ENCODE peak calls at places on chromosomes 2 and 18, in six cellular contexts. T is EH, H is activated T-cell treated with anti-CD3 and anti-CD28 coated beads for 1 hour, I is nephron progenitor cell, V is T-cell, E is astrocyte of the spinal cord. U is an unnamed sample.

GRCh38 chr2:101307950-101308431 is 510 bp downstream of the RNF149 start:
- DNase-seq in I (peak), E (peak), H (no peak), T (peak), V (peak), U (no peak)

GRCh38 chr2:100880730-100881129 is 60.8 kb downstream of the NPAS2 start:
- DNase-seq in E (peak), V (no peak), I (no peak), H (no peak), T (peak), U (no peak)

GRCh38 chr18:8367217-8367988 is 241.8 kb upstream of the RAB12 start:
- DNase-seq in E (peak), H (no peak), T (peak), I (peak), V (peak), U (peak)

GRCh38 chr2:10514743-10515142 is 66.6 kb upstream of the ODC1 start:
- DNase-seq in T (peak), V (no peak), I (no peak), H (no peak), E (peak), U (no peak)

GRCh38 chr2:127581516-127582490 is 46.3 kb downstream of the MYO7B start:
- DNase-seq in E (no peak), T (no peak), V (no peak), H (no peak), I (no peak), U (no peak)

GRCh38 chr2:205775091-205775876 is 93.0 kb downstream of the NRP2 start:
- DNase-seq in V (no peak), H (no peak), I (no peak), T (peak), E (peak), U (no peak)

GRCh38 chr2:176449852-176450251 is 180.6 kb downstream of the MTX2 start:
- DNase-seq in I (peak), V (no peak), H (no peak), E (no peak), T (peak), U (no peak)

GRCh38 chr2:160474891-160475795 is 18.5 kb downstream of the RBMS1 start:
- DNase-seq in E (no peak), T (peak), V (no peak), H (no peak), I (no peak), U (no peak)

GRCh38 chr18:13175754-13176210 is 42.8 kb upstream of the LDLRAD4 start:
- DNase-seq in V (no peak), T (no peak), H (no peak), I (no peak), E (no peak), U (peak)

GRCh38 chr2:97863829-97864228 is 131.9 kb downstream of the TMEM131 start:
- DNase-seq in T (no peak), V (no peak), I (no peak), E (no peak), H (no peak), U (no peak)

GRCh38 chr2:214019229-214019972 is 391.5 kb upstream of the VWC2L start:
- DNase-seq in E (peak), H (no peak), V (no peak), T (peak), I (no peak), U (peak)

GRCh38 chr2:71646028-71646427 is 192.7 kb downstream of the DYSF start:
- DNase-seq in T (peak), I (no peak), V (no peak), E (peak), H (no peak), U (no peak)

GRCh38 chr18:75828379-75828778 is 400.9 kb upstream of the SMIM21 start:
- DNase-seq in T (no peak), V (no peak), E (no peak), I (no peak), H (no peak), U (no peak)

GRCh38 chr18:61596296-61596695 is 263.1 kb downstream of the CDH20 start:
- DNase-seq in T (no peak), V (no peak), H (no peak), I (no peak), E (no peak), U (no peak)

GRCh38 chr2:240569998-240570530 is 1.8 kb downstream of the RNPEPL1 start:
- DNase-seq in T (no peak), H (no peak), V (no peak), I (no peak), E (no peak), U (no peak)

GRCh38 chr2:105376010-105376409 is 22.8 kb downstream of the FHL2 start:
- DNase-seq in H (no peak), V (no peak), T (no peak), E (no peak), I (no peak), U (no peak)

GRCh38 chr2:236970656-236971010 is 115.1 kb upstream of the COPS8 start:
- DNase-seq in T (no peak), E (no peak), V (no peak), H (no peak), I (no peak), U (no peak)

GRCh38 chr2:17759805-17760204 is 5.9 kb downstream of the GEN1 start:
- DNase-seq in V (no peak), E (no peak), H (no peak), T (peak), I (no peak), U (no peak)

GRCh38 chr2:107263596-107264090 is 377.7 kb upstream of the ST6GAL2 start:
- DNase-seq in V (no peak), H (no peak), E (no peak), T (no peak), I (no peak), U (peak)

GRCh38 chr2:237895544-237896506 is 36.4 kb downstream of the RAMP1 start:
- DNase-seq in T (no peak), H (no peak), V (no peak), E (peak), I (no peak), U (no peak)

GRCh38 chr2:68993660-68994059 is 19.2 kb downstream of the GKN1 start:
- DNase-seq in E (no peak), V (no peak), T (no peak), H (no peak), I (no peak), U (no peak)

GRCh38 chr2:36451512-36451911 is 95.9 kb downstream of the CRIM1 start:
- DNase-seq in T (peak), E (no peak), I (no peak), H (no peak), V (no peak), U (no peak)

GRCh38 chr2:154974041-154974440 is 275.5 kb downstream of the KCNJ3 start:
- DNase-seq in V (no peak), H (no peak), I (no peak), E (no peak), T (no peak), U (no peak)

GRCh38 chr2:216692636-216693413 is 2.5 kb downstream of the IGFBP5 start:
- DNase-seq in T (peak), I (peak), E (peak), H (peak), V (peak), U (peak)

GRCh38 chr18:58993260-58993659 is 128.6 kb downstream of the ZNF532 start:
- DNase-seq in V (no peak), T (peak), H (no peak), I (no peak), E (peak), U (peak)

GRCh38 chr2:234368861-234369261 is 128.0 kb downstream of the ARL4C start:
- DNase-seq in H (peak), V (peak), T (peak), I (no peak), E (peak), U (peak)

GRCh38 chr2:62641410-62641843 is 64.1 kb upstream of the EHBP1 start:
- DNase-seq in H (no peak), V (no peak), T (peak), I (no peak), E (no peak), U (no peak)

GRCh38 chr2:157784823-157785175 is 91.3 kb downstream of the ACVR1 start:
- DNase-seq in T (no peak), V (no peak), E (no peak), H (no peak), I (no peak), U (no peak)